ENCODE peak calls at places on chromosomes 12 and 14, in seven cellular contexts. One of them, this sample, is unnamed.

GRCh38 chr12:122021193-122021821 is 377 bp upstream of the BCL7A start:
- DNase-seq in neural crest cell: peak
- DNase-seq in pancreas: peak
- DNase-seq in CD8-positive, alpha-beta T cell: peak
- DNase-seq in cardiac fibroblast: peak
- DNase-seq in esophagus squamous epithelium: no peak
- DNase-seq in activated B cell treated with CpG ODN at 0.5 μM for 24 hours: no peak
- DNase-seq in this sample: no peak

GRCh38 chr14:36070056-36071043 is 106.2 kb downstream of the PTCSC3 start:
- DNase-seq in CD8-positive, alpha-beta T cell: no peak
- DNase-seq in neural crest cell: peak
- DNase-seq in cardiac fibroblast: peak
- DNase-seq in pancreas: peak
- DNase-seq in activated B cell treated with CpG ODN at 0.5 μM for 24 hours: no peak
- DNase-seq in esophagus squamous epithelium: no peak
- DNase-seq in this sample: peak

GRCh38 chr14:94385553-94386057 is 2.8 kb downstream of the SERPINA1 start:
- DNase-seq in pancreas: no peak
- DNase-seq in neural crest cell: no peak
- DNase-seq in cardiac fibroblast: no peak
- DNase-seq in CD8-positive, alpha-beta T cell: no peak
- DNase-seq in esophagus squamous epithelium: no peak
- DNase-seq in activated B cell treated with CpG ODN at 0.5 μM for 24 hours: no peak
- DNase-seq in this sample: no peak

GRCh38 chr12:90129369-90130030 is 420.9 kb upstream of the ATP2B1 start:
- DNase-seq in cardiac fibroblast: no peak
- DNase-seq in pancreas: no peak
- DNase-seq in esophagus squamous epithelium: no peak
- DNase-seq in activated B cell treated with CpG ODN at 0.5 μM for 24 hours: no peak
- DNase-seq in CD8-positive, alpha-beta T cell: no peak
- DNase-seq in neural crest cell: no peak
- DNase-seq in this sample: no peak

GRCh38 chr14:22549981-22550670 is 38.9 kb downstream of the DAD1 start:
- DNase-seq in CD8-positive, alpha-beta T cell: peak
- DNase-seq in activated B cell treated with CpG ODN at 0.5 μM for 24 hours: no peak
- DNase-seq in esophagus squamous epithelium: no peak
- DNase-seq in neural crest cell: no peak
- DNase-seq in pancreas: no peak
- DNase-seq in cardiac fibroblast: peak
- DNase-seq in this sample: no peak

GRCh38 chr12:62900686-62901272 is 34.2 kb downstream of the PPM1H start:
- DNase-seq in esophagus squamous epithelium: no peak
- DNase-seq in cardiac fibroblast: peak
- DNase-seq in pancreas: no peak
- DNase-seq in CD8-positive, alpha-beta T cell: no peak
- DNase-seq in neural crest cell: no peak
- DNase-seq in activated B cell treated with CpG ODN at 0.5 μM for 24 hours: no peak
- DNase-seq in this sample: no peak

GRCh38 chr12:56808954-56809353 is 45.8 kb downstream of the HSD17B6 start:
- DNase-seq in CD8-positive, alpha-beta T cell: no peak
- DNase-seq in cardiac fibroblast: no peak
- DNase-seq in neural crest cell: no peak
- DNase-seq in activated B cell treated with CpG ODN at 0.5 μM for 24 hours: no peak
- DNase-seq in pancreas: no peak
- DNase-seq in esophagus squamous epithelium: no peak
- DNase-seq in this sample: peak

GRCh38 chr12:48773686-48774085 is 15.2 kb downstream of the ADCY6 start:
- DNase-seq in CD8-positive, alpha-beta T cell: no peak
- DNase-seq in esophagus squamous epithelium: no peak
- DNase-seq in pancreas: no peak
- DNase-seq in activated B cell treated with CpG ODN at 0.5 μM for 24 hours: no peak
- DNase-seq in neural crest cell: no peak
- DNase-seq in cardiac fibroblast: no peak
- DNase-seq in this sample: no peak

GRCh38 chr14:97978336-97978735 is 1181.2 kb downstream of the VRK1 start:
- DNase-seq in pancreas: peak
- DNase-seq in CD8-positive, alpha-beta T cell: peak
- DNase-seq in esophagus squamous epithelium: no peak
- DNase-seq in activated B cell treated with CpG ODN at 0.5 μM for 24 hours: no peak
- DNase-seq in neural crest cell: peak
- DNase-seq in cardiac fibroblast: peak
- DNase-seq in this sample: peak

GRCh38 chr12:124744659-124745467 is 118.8 kb downstream of the SCARB1 start:
- DNase-seq in pancreas: no peak
- DNase-seq in esophagus squamous epithelium: no peak
- DNase-seq in activated B cell treated with CpG ODN at 0.5 μM for 24 hours: no peak
- DNase-seq in cardiac fibroblast: no peak
- DNase-seq in CD8-positive, alpha-beta T cell: no peak
- DNase-seq in neural crest cell: no peak
- DNase-seq in this sample: no peak

GRCh38 chr12:111766608-111767361 is at the start of gene ALDH2:
- DNase-seq in activated B cell treated with CpG ODN at 0.5 μM for 24 hours: peak
- DNase-seq in cardiac fibroblast: peak
- DNase-seq in esophagus squamous epithelium: no peak
- DNase-seq in neural crest cell: peak
- DNase-seq in pancreas: peak
- DNase-seq in CD8-positive, alpha-beta T cell: peak
- DNase-seq in this sample: no peak

GRCh38 chr12:18250313-18250916 is 10.9 kb upstream of the PIK3C2G start:
- DNase-seq in cardiac fibroblast: peak
- DNase-seq in pancreas: no peak
- DNase-seq in esophagus squamous epithelium: no peak
- DNase-seq in neural crest cell: peak
- DNase-seq in activated B cell treated with CpG ODN at 0.5 μM for 24 hours: no peak
- DNase-seq in CD8-positive, alpha-beta T cell: no peak
- DNase-seq in this sample: peak

GRCh38 chr12:80472241-80472640 is 28.2 kb downstream of the PTPRQ start:
- DNase-seq in CD8-positive, alpha-beta T cell: no peak
- DNase-seq in neural crest cell: no peak
- DNase-seq in pancreas: no peak
- DNase-seq in activated B cell treated with CpG ODN at 0.5 μM for 24 hours: no peak
- DNase-seq in esophagus squamous epithelium: no peak
- DNase-seq in cardiac fibroblast: no peak
- DNase-seq in this sample: no peak

GRCh38 chr12:86950043-86950838 is 694.0 kb upstream of the MGAT4C start:
- DNase-seq in pancreas: no peak
- DNase-seq in activated B cell treated with CpG ODN at 0.5 μM for 24 hours: no peak
- DNase-seq in neural crest cell: no peak
- DNase-seq in CD8-positive, alpha-beta T cell: no peak
- DNase-seq in esophagus squamous epithelium: no peak
- DNase-seq in cardiac fibroblast: peak
- DNase-seq in this sample: no peak

GRCh38 chr14:21248739-21249411 is 20.4 kb downstream of the HNRNPC start:
- DNase-seq in neural crest cell: no peak
- DNase-seq in activated B cell treated with CpG ODN at 0.5 μM for 24 hours: no peak
- DNase-seq in esophagus squamous epithelium: no peak
- DNase-seq in cardiac fibroblast: no peak
- DNase-seq in pancreas: no peak
- DNase-seq in CD8-positive, alpha-beta T cell: no peak
- DNase-seq in this sample: no peak

GRCh38 chr12:49872781-49873181 is 29.9 kb upstream of the BCDIN3D start:
- DNase-seq in neural crest cell: no peak
- DNase-seq in esophagus squamous epithelium: no peak
- DNase-seq in activated B cell treated with CpG ODN at 0.5 μM for 24 hours: no peak
- DNase-seq in cardiac fibroblast: peak
- DNase-seq in pancreas: no peak
- DNase-seq in CD8-positive, alpha-beta T cell: no peak
- DNase-seq in this sample: peak

GRCh38 chr14:104895786-104896642 is 28.7 kb upstream of the PLD4 start:
- DNase-seq in esophagus squamous epithelium: no peak
- DNase-seq in neural crest cell: no peak
- DNase-seq in CD8-positive, alpha-beta T cell: peak
- DNase-seq in cardiac fibroblast: no peak
- DNase-seq in pancreas: peak
- DNase-seq in activated B cell treated with CpG ODN at 0.5 μM for 24 hours: no peak
- DNase-seq in this sample: no peak

GRCh38 chr12:107229827-107230226 is 136.5 kb upstream of the CRY1 start:
- DNase-seq in cardiac fibroblast: no peak
- DNase-seq in esophagus squamous epithelium: no peak
- DNase-seq in neural crest cell: no peak
- DNase-seq in activated B cell treated with CpG ODN at 0.5 μM for 24 hours: no peak
- DNase-seq in CD8-positive, alpha-beta T cell: no peak
- DNase-seq in pancreas: no peak
- DNase-seq in this sample: no peak

GRCh38 chr12:6279256-6279628 is 31.2 kb upstream of the PLEKHG6 start:
- DNase-seq in esophagus squamous epithelium: no peak
- DNase-seq in CD8-positive, alpha-beta T cell: no peak
- DNase-seq in neural crest cell: no peak
- DNase-seq in pancreas: no peak
- DNase-seq in cardiac fibroblast: no peak
- DNase-seq in activated B cell treated with CpG ODN at 0.5 μM for 24 hours: no peak
- DNase-seq in this sample: no peak

GRCh38 chr14:91258021-91258618 is 13.6 kb upstream of the GPR68 start:
- DNase-seq in activated B cell treated with CpG ODN at 0.5 μM for 24 hours: no peak
- DNase-seq in neural crest cell: no peak
- DNase-seq in pancreas: no peak
- DNase-seq in cardiac fibroblast: peak
- DNase-seq in esophagus squamous epithelium: no peak
- DNase-seq in CD8-positive, alpha-beta T cell: no peak
- DNase-seq in this sample: no peak

GRCh38 chr12:51245476-51246253 is 7.0 kb downstream of the DAZAP2 start:
- DNase-seq in CD8-positive, alpha-beta T cell: no peak
- DNase-seq in cardiac fibroblast: no peak
- DNase-seq in pancreas: no peak
- DNase-seq in esophagus squamous epithelium: no peak
- DNase-seq in activated B cell treated with CpG ODN at 0.5 μM for 24 hours: no peak
- DNase-seq in neural crest cell: no peak
- DNase-seq in this sample: no peak

GRCh38 chr14:95497561-95498011 is 18.9 kb downstream of the SYNE3 start:
- DNase-seq in CD8-positive, alpha-beta T cell: no peak
- DNase-seq in pancreas: no peak
- DNase-seq in neural crest cell: no peak
- DNase-seq in activated B cell treated with CpG ODN at 0.5 μM for 24 hours: no peak
- DNase-seq in cardiac fibroblast: no peak
- DNase-seq in esophagus squamous epithelium: no peak
- DNase-seq in this sample: no peak

GRCh38 chr12:60172696-60173095 is 576.9 kb downstream of the SLC16A7 start:
- DNase-seq in activated B cell treated with CpG ODN at 0.5 μM for 24 hours: no peak
- DNase-seq in esophagus squamous epithelium: no peak
- DNase-seq in cardiac fibroblast: no peak
- DNase-seq in CD8-positive, alpha-beta T cell: no peak
- DNase-seq in neural crest cell: no peak
- DNase-seq in pancreas: peak
- DNase-seq in this sample: no peak

GRCh38 chr12:124305776-124306685 is 11.1 kb downstream of the RFLNA start:
- DNase-seq in activated B cell treated with CpG ODN at 0.5 μM for 24 hours: no peak
- DNase-seq in neural crest cell: no peak
- DNase-seq in esophagus squamous epithelium: no peak
- DNase-seq in CD8-positive, alpha-beta T cell: no peak
- DNase-seq in pancreas: no peak
- DNase-seq in cardiac fibroblast: no peak
- DNase-seq in this sample: no peak

GRCh38 chr14:69887740-69888657 is 8.8 kb downstream of the SMOC1 start:
- DNase-seq in cardiac fibroblast: no peak
- DNase-seq in activated B cell treated with CpG ODN at 0.5 μM for 24 hours: no peak
- DNase-seq in CD8-positive, alpha-beta T cell: no peak
- DNase-seq in esophagus squamous epithelium: no peak
- DNase-seq in neural crest cell: no peak
- DNase-seq in pancreas: no peak
- DNase-seq in this sample: no peak

GRCh38 chr12:13178568-13179158 is 17.9 kb upstream of the EMP1 start:
- DNase-seq in esophagus squamous epithelium: no peak
- DNase-seq in cardiac fibroblast: no peak
- DNase-seq in CD8-positive, alpha-beta T cell: no peak
- DNase-seq in pancreas: no peak
- DNase-seq in neural crest cell: no peak
- DNase-seq in activated B cell treated with CpG ODN at 0.5 μM for 24 hours: no peak
- DNase-seq in this sample: no peak

GRCh38 chr14:103123128-103123633 is at the start of gene TNFAIP2:
- DNase-seq in CD8-positive, alpha-beta T cell: no peak
- DNase-seq in activated B cell treated with CpG ODN at 0.5 μM for 24 hours: no peak
- DNase-seq in cardiac fibroblast: peak
- DNase-seq in neural crest cell: no peak
- DNase-seq in esophagus squamous epithelium: no peak
- DNase-seq in pancreas: peak
- DNase-seq in this sample: no peak

GRCh38 chr12:121917950-121918678 is at the start of gene CFAP251:
- DNase-seq in cardiac fibroblast: peak
- DNase-seq in esophagus squamous epithelium: peak
- DNase-seq in neural crest cell: peak
- DNase-seq in activated B cell treated with CpG ODN at 0.5 μM for 24 hours: peak
- DNase-seq in CD8-positive, alpha-beta T cell: peak
- DNase-seq in pancreas: peak
- DNase-seq in this sample: no peak

GRCh38 chr12:22276313-22276712 is 58.2 kb downstream of the ST8SIA1 start:
- DNase-seq in pancreas: no peak
- DNase-seq in esophagus squamous epithelium: no peak
- DNase-seq in CD8-positive, alpha-beta T cell: no peak
- DNase-seq in neural crest cell: no peak
- DNase-seq in cardiac fibroblast: no peak
- DNase-seq in activated B cell treated with CpG ODN at 0.5 μM for 24 hours: no peak
- DNase-seq in this sample: no peak
- TF ChIP-seq CTCF in pancreas: no peak
- TF ChIP-seq CTCF in esophagus squamous epithelium: no peak
- TF ChIP-seq CTCF in CD8-positive, alpha-beta T cell: no peak
- TF ChIP-seq CTCF in neural crest cell: no peak
- TF ChIP-seq CTCF in cardiac fibroblast: no peak
- TF ChIP-seq CTCF in activated B cell treated with CpG ODN at 0.5 μM for 24 hours: no peak
- TF ChIP-seq CTCF in this sample: no peak

DNA sequence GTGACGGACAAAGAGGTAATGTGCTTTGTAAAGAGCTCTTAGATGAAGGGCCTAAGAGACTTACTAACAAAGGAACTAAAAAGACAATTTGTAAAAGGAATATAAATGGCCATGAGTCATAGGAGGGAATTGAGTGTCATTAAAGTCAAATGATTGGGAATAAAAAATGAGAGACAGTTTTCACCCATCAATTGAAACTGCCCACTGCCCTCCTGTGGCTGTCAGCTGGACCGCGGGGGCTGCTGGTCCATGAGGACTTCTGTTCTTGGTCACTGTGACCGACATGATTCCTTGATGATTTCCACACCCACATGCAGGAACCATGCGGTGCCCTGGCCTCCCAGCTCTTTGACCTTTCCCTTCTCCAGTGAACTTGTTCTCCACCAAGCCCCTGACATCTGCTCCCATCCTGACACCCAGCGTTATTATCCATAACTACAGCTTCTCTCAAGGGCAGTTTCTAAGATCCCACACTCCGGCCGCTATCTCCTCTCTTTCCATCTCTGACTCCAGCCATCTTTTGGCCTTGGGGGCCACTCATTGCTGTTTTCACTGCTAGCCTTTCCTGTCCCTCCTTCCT is 48.4 kb downstream of the C12orf75 start:
- DNase-seq in esophagus squamous epithelium: no peak
- DNase-seq in pancreas: no peak
- DNase-seq in activated B cell treated with CpG ODN at 0.5 μM for 24 hours: no peak
- DNase-seq in cardiac fibroblast: peak
- DNase-seq in CD8-positive, alpha-beta T cell: no peak
- DNase-seq in neural crest cell: peak
- DNase-seq in this sample: no peak
- TF ChIP-seq CTCF in esophagus squamous epithelium: no peak
- TF ChIP-seq CTCF in pancreas: no peak
- TF ChIP-seq CTCF in activated B cell treated with CpG ODN at 0.5 μM for 24 hours: no peak
- TF ChIP-seq CTCF in cardiac fibroblast: peak
- TF ChIP-seq CTCF in CD8-positive, alpha-beta T cell: no peak
- TF ChIP-seq CTCF in neural crest cell: peak
- TF ChIP-seq CTCF in this sample: peak

GRCh38 chr12:102685841-102686240 is 205.5 kb upstream of the IGF1 start:
- DNase-seq in cardiac fibroblast: no peak
- DNase-seq in neural crest cell: no peak
- DNase-seq in pancreas: no peak
- DNase-seq in esophagus squamous epithelium: no peak
- DNase-seq in activated B cell treated with CpG ODN at 0.5 μM for 24 hours: no peak
- DNase-seq in CD8-positive, alpha-beta T cell: no peak
- DNase-seq in this sample: no peak
- TF ChIP-seq CTCF in cardiac fibroblast: no peak
- TF ChIP-seq CTCF in neural crest cell: no peak
- TF ChIP-seq CTCF in pancreas: no peak
- TF ChIP-seq CTCF in esophagus squamous epithelium: no peak
- TF ChIP-seq CTCF in activated B cell treated with CpG ODN at 0.5 μM for 24 hours: no peak
- TF ChIP-seq CTCF in CD8-positive, alpha-beta T cell: no peak
- TF ChIP-seq CTCF in this sample: peak

GRCh38 chr12:55515696-55516095 is 23.5 kb downstream of the OR6C68 start:
- DNase-seq in cardiac fibroblast: no peak
- DNase-seq in CD8-positive, alpha-beta T cell: no peak
- DNase-seq in neural crest cell: no peak
- DNase-seq in pancreas: no peak
- DNase-seq in esophagus squamous epithelium: no peak
- DNase-seq in activated B cell treated with CpG ODN at 0.5 μM for 24 hours: no peak
- DNase-seq in this sample: no peak
- TF ChIP-seq CTCF in cardiac fibroblast: no peak
- TF ChIP-seq CTCF in CD8-positive, alpha-beta T cell: no peak
- TF ChIP-seq CTCF in neural crest cell: no peak
- TF ChIP-seq CTCF in pancreas: no peak
- TF ChIP-seq CTCF in esophagus squamous epithelium: no peak
- TF ChIP-seq CTCF in activated B cell treated with CpG ODN at 0.5 μM for 24 hours: no peak
- TF ChIP-seq CTCF in this sample: no peak